ENCODE peak calls at places on chromosome 1, in seven cellular contexts. P is ascending aorta, G is neuronal stem cell, J is NCI-H82, V is GM04504, N is neural crest cell, Q is hippocampal formation. M is an unnamed sample.
A peak's percentile ranks its signal among the peaks of the same experiment; 100 is the strongest.

GRCh38 chr1:30085814-30086770 is 637.3 kb downstream of the MATN1 start:
- DNase-seq in P (no peak), G (peak; percentile 89), J (peak; percentile 87), V (no peak), N (peak; percentile 87), Q (no peak), M (peak; percentile 86)

GRCh38 chr1:236090741-236091147 is 25.9 kb upstream of the NID1 start:
- DNase-seq in P (no peak), G (no peak), J (no peak), V (no peak), N (no peak), Q (no peak), M (peak; percentile 29)

GRCh38 chr1:40308036-40308727 is 8.9 kb downstream of the COL9A2 start:
- DNase-seq in P (no peak), G (no peak), J (no peak), V (no peak), N (no peak), Q (peak; percentile 39), M (no peak)

GRCh38 chr1:16215882-16216753 is 3.7 kb upstream of the ARHGEF19 start:
- DNase-seq in P (peak; percentile 63), G (peak; percentile 93), J (peak; percentile 100), V (no peak), N (peak; percentile 84), Q (no peak), M (peak; percentile 93)

GRCh38 chr1:88736633-88737248 is 52.7 kb downstream of the PKN2 start:
- DNase-seq in P (no peak), G (no peak), J (peak; percentile 39), V (peak; percentile 35), N (no peak), Q (no peak), M (peak; percentile 16)

GRCh38 chr1:42935313-42935624 is 23.4 kb downstream of the SLC2A1 start:
- DNase-seq in P (no peak), G (no peak), J (no peak), V (no peak), N (no peak), Q (no peak), M (no peak)

GRCh38 chr1:219066631-219067349 is 106.9 kb upstream of the LYPLAL1 start:
- DNase-seq in P (no peak), G (no peak), J (peak; percentile 42), V (peak; percentile 52), N (no peak), Q (peak; percentile 10), M (peak; percentile 47)

GRCh38 chr1:223249854-223250631 is 107.0 kb upstream of the TLR5 start:
- DNase-seq in P (no peak), G (no peak), J (no peak), V (no peak), N (no peak), Q (no peak), M (no peak)

GRCh38 chr1:56819393-56819899 is at the start of gene FYB2:
- DNase-seq in P (no peak), G (no peak), J (no peak), V (no peak), N (no peak), Q (no peak), M (peak; percentile 20)

GRCh38 chr1:208047975-208048374 is 137.1 kb upstream of the CD34 start:
- DNase-seq in P (no peak), G (no peak), J (no peak), V (no peak), N (no peak), Q (no peak), M (no peak)

GRCh38 chr1:112557385-112557784 is 48.6 kb downstream of the WNT2B start:
- DNase-seq in P (no peak), G (no peak), J (peak; percentile 39), V (no peak), N (no peak), Q (no peak), M (no peak)

GRCh38 chr1:233442392-233442791 is 114.9 kb downstream of the MAP3K21 start:
- DNase-seq in P (no peak), G (no peak), J (no peak), V (no peak), N (no peak), Q (no peak), M (no peak)

GRCh38 chr1:240598201-240598600 is 13.8 kb downstream of the GREM2 start:
- DNase-seq in P (no peak), G (no peak), J (no peak), V (no peak), N (no peak), Q (no peak), M (no peak)

GRCh38 chr1:94385354-94385947 is 32.7 kb upstream of the ABCD3 start:
- DNase-seq in P (no peak), G (no peak), J (peak; percentile 7), V (no peak), N (no peak), Q (no peak), M (peak; percentile 28)

GRCh38 chr1:212364985-212365384 is 49.7 kb downstream of the PACC1 start:
- DNase-seq in P (no peak), G (no peak), J (no peak), V (no peak), N (no peak), Q (no peak), M (no peak)

GRCh38 chr1:166390406-166390805 is 223.6 kb upstream of the FAM78B start:
- DNase-seq in P (no peak), G (no peak), J (peak; percentile 61), V (no peak), N (no peak), Q (no peak), M (no peak)

GRCh38 chr1:26164036-26164927 is 4.5 kb downstream of the C1orf232 start:
- DNase-seq in P (no peak), G (peak; percentile 80), J (peak; percentile 74), V (no peak), N (peak; percentile 71), Q (no peak), M (peak; percentile 44)

GRCh38 chr1:116716391-116716790 is 37.8 kb upstream of the CD2 start:
- DNase-seq in P (no peak), G (no peak), J (no peak), V (no peak), N (no peak), Q (no peak), M (no peak)

GRCh38 chr1:244836135-244836521 is 670 bp downstream of the COX20 start:
- DNase-seq in P (no peak), G (peak; percentile 11), J (peak; percentile 83), V (no peak), N (peak; percentile 13), Q (no peak), M (peak; percentile 80)

GRCh38 chr1:230421485-230421884 is 4.6 kb downstream of the PGBD5 start:
- DNase-seq in P (no peak), G (no peak), J (no peak), V (no peak), N (no peak), Q (no peak), M (no peak)

GRCh38 chr1:180181048-180181447 is 26.4 kb downstream of the QSOX1 start:
- DNase-seq in P (no peak), G (no peak), J (peak; percentile 78), V (no peak), N (peak; percentile 49), Q (no peak), M (peak; percentile 68)

GRCh38 chr1:151313501-151313900 is 13.7 kb downstream of the PI4KB start:
- DNase-seq in P (no peak), G (no peak), J (no peak), V (no peak), N (no peak), Q (no peak), M (no peak)

GRCh38 chr1:218351617-218352438 is 6.7 kb downstream of the TGFB2 start:
- DNase-seq in P (no peak), G (no peak), J (peak; percentile 20), V (no peak), N (no peak), Q (no peak), M (peak; percentile 62)

GRCh38 chr1:9842781-9843575 is 19.2 kb upstream of the CLSTN1 start:
- DNase-seq in P (no peak), G (no peak), J (peak; percentile 83), V (no peak), N (no peak), Q (no peak), M (peak; percentile 93)

GRCh38 chr1:53060580-53060979 is 1.4 kb upstream of the PODN start:
- DNase-seq in P (no peak), G (no peak), J (no peak), V (peak; percentile 77), N (no peak), Q (no peak), M (no peak)

GRCh38 chr1:33260435-33260980 is 4.2 kb downstream of the ZNF362 start:
- DNase-seq in P (no peak), G (no peak), J (peak; percentile 41), V (no peak), N (no peak), Q (no peak), M (peak; percentile 74)

GRCh38 chr1:210792703-210793102 is 341.2 kb downstream of the KCNH1 start:
- DNase-seq in P (no peak), G (no peak), J (no peak), V (peak; percentile 46), N (no peak), Q (peak; percentile 25), M (peak; percentile 42)

GRCh38 chr1:238962941-238963340 is 423.4 kb upstream of the CHRM3 start:
- DNase-seq in P (no peak), G (no peak), J (peak; percentile 30), V (no peak), N (no peak), Q (no peak), M (no peak)

GRCh38 chr1:151980287-151981177 is 13.1 kb downstream of the S100A10 start:
- DNase-seq in P (no peak), G (no peak), J (peak; percentile 55), V (peak; percentile 94), N (no peak), Q (no peak), M (peak; percentile 46)

GRCh38 chr1:228306275-228307217 is 98.7 kb downstream of the OBSCN start:
- DNase-seq in P (no peak), G (no peak), J (no peak), V (no peak), N (no peak), Q (no peak), M (peak; percentile 34)

GRCh38 chr1:16716691-16717173 is 23.6 kb upstream of the RNU1-4 start:
- DNase-seq in P (no peak), G (no peak), J (no peak), V (no peak), N (no peak), Q (no peak), M (no peak)

GRCh38 chr1:183234660-183235476 is 48.8 kb downstream of the LAMC2 start:
- DNase-seq in P (peak; percentile 45), G (peak; percentile 63), J (peak; percentile 49), V (peak; percentile 94), N (peak; percentile 45), Q (peak; percentile 21), M (peak; percentile 84)

GRCh38 chr1:86068126-86068805 is 88.3 kb downstream of the COL24A1 start:
- DNase-seq in P (no peak), G (no peak), J (no peak), V (no peak), N (no peak), Q (no peak), M (no peak)

GRCh38 chr1:111647738-111648137 is 28.1 kb downstream of the RAP1A start:
- DNase-seq in P (no peak), G (no peak), J (no peak), V (no peak), N (no peak), Q (no peak), M (no peak)

GRCh38 chr1:225653463-225654276 is 747 bp upstream of the ENAH start:
- DNase-seq in P (peak; percentile 66), G (peak; percentile 65), J (peak; percentile 81), V (peak; percentile 43), N (peak; percentile 56), Q (peak; percentile 66), M (peak; percentile 90)

M was measured in NCI-H69.